ENCODE peak calls at places on chromosomes 5 and 9, in four cellular contexts. One of them, this sample, is unnamed.

GRCh38 chr5:132490484-132491367 is at the start of gene IRF1:
- DNase-seq in PC-3: peak
- DNase-seq in endothelial cell of umbilical vein: peak
- DNase-seq in IMR-90: peak
- DNase-seq in this sample: peak

GRCh38 chr5:180296778-180297177 is 4.9 kb upstream of the MAPK9 start:
- DNase-seq in PC-3: no peak
- DNase-seq in IMR-90: peak
- DNase-seq in endothelial cell of umbilical vein: no peak
- DNase-seq in this sample: no peak

GRCh38 chr5:141630570-141631140 is 6.0 kb downstream of the HDAC3 start:
- DNase-seq in endothelial cell of umbilical vein: no peak
- DNase-seq in PC-3: no peak
- DNase-seq in IMR-90: no peak
- DNase-seq in this sample: no peak

GRCh38 chr9:130779153-130779855 is 55.8 kb upstream of the ABL1 start:
- DNase-seq in endothelial cell of umbilical vein: no peak
- DNase-seq in PC-3: no peak
- DNase-seq in IMR-90: peak
- DNase-seq in this sample: no peak

GRCh38 chr5:81213070-81213469 is 20.1 kb upstream of the CKMT2 start:
- DNase-seq in endothelial cell of umbilical vein: no peak
- DNase-seq in IMR-90: no peak
- DNase-seq in PC-3: peak
- DNase-seq in this sample: no peak

GRCh38 chr9:113454914-113455761 is 8.4 kb upstream of the RGS3 start:
- DNase-seq in IMR-90: peak
- DNase-seq in endothelial cell of umbilical vein: peak
- DNase-seq in PC-3: peak
- DNase-seq in this sample: peak

GRCh38 chr9:127968717-127969383 is 11.9 kb downstream of the EEIG1 start:
- DNase-seq in IMR-90: peak
- DNase-seq in PC-3: peak
- DNase-seq in endothelial cell of umbilical vein: no peak
- DNase-seq in this sample: no peak

GRCh38 chr5:141811287-141812155 is 66.7 kb downstream of the PCDH1 start:
- DNase-seq in IMR-90: no peak
- DNase-seq in PC-3: no peak
- DNase-seq in endothelial cell of umbilical vein: no peak
- DNase-seq in this sample: peak

GRCh38 chr5:9196403-9197224 is 349.3 kb downstream of the SEMA5A start:
- DNase-seq in IMR-90: peak
- DNase-seq in endothelial cell of umbilical vein: no peak
- DNase-seq in PC-3: peak
- DNase-seq in this sample: peak

GRCh38 chr9:137053944-137054931 is at the start of gene ENTPD2:
- DNase-seq in endothelial cell of umbilical vein: no peak
- DNase-seq in PC-3: peak
- DNase-seq in IMR-90: no peak
- DNase-seq in this sample: peak

GRCh38 chr9:89277454-89277853 is 33.5 kb upstream of the CKS2 start:
- DNase-seq in endothelial cell of umbilical vein: no peak
- DNase-seq in IMR-90: peak
- DNase-seq in PC-3: no peak
- DNase-seq in this sample: no peak

GRCh38 chr5:55187370-55187769 is 14.4 kb upstream of the CDC20B start:
- DNase-seq in PC-3: peak
- DNase-seq in endothelial cell of umbilical vein: peak
- DNase-seq in IMR-90: no peak
- DNase-seq in this sample: peak

GRCh38 chr9:129023036-129023907 is 4.9 kb downstream of the SH3GLB2 start:
- DNase-seq in PC-3: no peak
- DNase-seq in endothelial cell of umbilical vein: no peak
- DNase-seq in IMR-90: peak
- DNase-seq in this sample: peak

GRCh38 chr9:77533678-77534077 is 114.4 kb downstream of the GNA14 start:
- DNase-seq in endothelial cell of umbilical vein: no peak
- DNase-seq in IMR-90: no peak
- DNase-seq in PC-3: no peak
- DNase-seq in this sample: no peak

GRCh38 chr5:1911773-1912235 is 29.1 kb upstream of the IRX4 start:
- DNase-seq in endothelial cell of umbilical vein: no peak
- DNase-seq in PC-3: no peak
- DNase-seq in IMR-90: no peak
- DNase-seq in this sample: no peak

GRCh38 chr9:35793461-35793860 is 2.1 kb downstream of the NPR2 start:
- DNase-seq in endothelial cell of umbilical vein: no peak
- DNase-seq in PC-3: no peak
- DNase-seq in IMR-90: no peak
- DNase-seq in this sample: no peak

GRCh38 chr9:72193478-72193881 is 44.2 kb downstream of the GDA start:
- DNase-seq in IMR-90: no peak
- DNase-seq in PC-3: no peak
- DNase-seq in endothelial cell of umbilical vein: no peak
- DNase-seq in this sample: peak

GRCh38 chr5:109329296-109330252 is 80.2 kb downstream of the PJA2 start:
- DNase-seq in PC-3: peak
- DNase-seq in endothelial cell of umbilical vein: peak
- DNase-seq in IMR-90: peak
- DNase-seq in this sample: no peak

GRCh38 chr9:106885451-106885850 is 22.5 kb downstream of the ZNF462 start:
- DNase-seq in PC-3: peak
- DNase-seq in IMR-90: peak
- DNase-seq in endothelial cell of umbilical vein: no peak
- DNase-seq in this sample: no peak

GRCh38 chr5:76269259-76269958 is 133.7 kb upstream of the IQGAP2 start:
- DNase-seq in IMR-90: no peak
- DNase-seq in endothelial cell of umbilical vein: no peak
- DNase-seq in PC-3: no peak
- DNase-seq in this sample: no peak

GRCh38 chr9:122122468-122122867 is 29.4 kb upstream of the TTLL11 start:
- DNase-seq in PC-3: no peak
- DNase-seq in IMR-90: no peak
- DNase-seq in endothelial cell of umbilical vein: no peak
- DNase-seq in this sample: no peak

GRCh38 chr5:556909-557441 is 32.7 kb upstream of the SLC9A3 start:
- DNase-seq in endothelial cell of umbilical vein: no peak
- DNase-seq in PC-3: no peak
- DNase-seq in IMR-90: no peak
- DNase-seq in this sample: no peak

GRCh38 chr9:27379311-27380236 is 82.6 kb upstream of the EQTN start:
- DNase-seq in endothelial cell of umbilical vein: no peak
- DNase-seq in PC-3: no peak
- DNase-seq in IMR-90: no peak
- DNase-seq in this sample: no peak

GRCh38 chr5:151770383-151771258 is 1.1 kb upstream of the G3BP1 start:
- DNase-seq in IMR-90: peak
- DNase-seq in endothelial cell of umbilical vein: peak
- DNase-seq in PC-3: no peak
- DNase-seq in this sample: peak

GRCh38 chr5:146816775-146817387 is 61.7 kb downstream of the PPP2R2B start:
- DNase-seq in PC-3: no peak
- DNase-seq in endothelial cell of umbilical vein: no peak
- DNase-seq in IMR-90: no peak
- DNase-seq in this sample: no peak
- H3K4me3 ChIP-seq in PC-3: no peak
- H3K4me3 ChIP-seq in endothelial cell of umbilical vein: no peak
- H3K4me3 ChIP-seq in IMR-90: no peak
- H3K4me3 ChIP-seq in this sample: no peak

GRCh38 chr9:111833941-111834340 is 39.2 kb upstream of the SHOC1 start:
- DNase-seq in IMR-90: peak
- DNase-seq in PC-3: no peak
- DNase-seq in endothelial cell of umbilical vein: no peak
- DNase-seq in this sample: no peak

GRCh38 chr9:111831371-111832108 is 36.8 kb upstream of the SHOC1 start:
- DNase-seq in IMR-90: peak
- DNase-seq in endothelial cell of umbilical vein: no peak
- DNase-seq in PC-3: no peak
- DNase-seq in this sample: no peak

GRCh38 chr9:111825468-111826145 is 30.9 kb upstream of the SHOC1 start:
- DNase-seq in PC-3: no peak
- DNase-seq in endothelial cell of umbilical vein: no peak
- DNase-seq in IMR-90: peak
- DNase-seq in this sample: no peak

GRCh38 chr9:111832428-111832827 is 37.7 kb upstream of the SHOC1 start:
- DNase-seq in IMR-90: no peak
- DNase-seq in PC-3: no peak
- DNase-seq in endothelial cell of umbilical vein: no peak
- DNase-seq in this sample: no peak

GRCh38 chr9:111828193-111828592 is 33.5 kb upstream of the SHOC1 start:
- DNase-seq in IMR-90: no peak
- DNase-seq in endothelial cell of umbilical vein: peak
- DNase-seq in PC-3: peak
- DNase-seq in this sample: no peak
- H3K27ac ChIP-seq in IMR-90: no peak
- H3K27ac ChIP-seq in endothelial cell of umbilical vein: no peak
- H3K27ac ChIP-seq in PC-3: no peak
- H3K27ac ChIP-seq in this sample: no peak

DNA sequence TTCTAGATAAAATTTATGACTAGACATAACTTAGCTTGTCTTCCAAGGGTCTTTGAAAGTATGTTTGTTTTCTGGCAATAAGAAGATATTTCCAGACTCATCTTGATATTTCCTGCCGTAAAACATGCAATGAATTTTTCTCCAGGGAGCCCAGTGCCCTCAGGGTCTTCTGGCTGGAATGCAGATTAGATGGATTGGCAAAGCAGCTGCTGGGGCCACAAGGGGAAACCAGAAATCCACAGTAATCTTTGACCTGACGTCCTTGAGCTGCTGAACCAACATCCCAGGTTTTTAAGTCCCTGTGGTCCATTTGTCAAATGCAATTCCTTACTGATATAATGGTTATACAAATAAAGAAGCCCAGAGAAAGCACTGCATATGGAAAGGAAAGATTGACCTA is 93.0 kb downstream of the THBS4 start:
- DNase-seq in endothelial cell of umbilical vein: no peak
- DNase-seq in PC-3: peak
- DNase-seq in IMR-90: no peak
- DNase-seq in this sample: no peak
- H3K4me2 ChIP-seq in endothelial cell of umbilical vein: no peak
- H3K4me2 ChIP-seq in PC-3: no peak
- H3K4me2 ChIP-seq in IMR-90: no peak
- H3K4me2 ChIP-seq in this sample: peak

GRCh38 chr5:72555871-72556270 is 48.7 kb upstream of the ZNF366 start:
- DNase-seq in endothelial cell of umbilical vein: no peak
- DNase-seq in PC-3: no peak
- DNase-seq in IMR-90: no peak
- DNase-seq in this sample: peak
- H3K4me3 ChIP-seq in endothelial cell of umbilical vein: no peak
- H3K4me3 ChIP-seq in PC-3: peak
- H3K4me3 ChIP-seq in IMR-90: no peak
- H3K4me3 ChIP-seq in this sample: peak

DNA sequence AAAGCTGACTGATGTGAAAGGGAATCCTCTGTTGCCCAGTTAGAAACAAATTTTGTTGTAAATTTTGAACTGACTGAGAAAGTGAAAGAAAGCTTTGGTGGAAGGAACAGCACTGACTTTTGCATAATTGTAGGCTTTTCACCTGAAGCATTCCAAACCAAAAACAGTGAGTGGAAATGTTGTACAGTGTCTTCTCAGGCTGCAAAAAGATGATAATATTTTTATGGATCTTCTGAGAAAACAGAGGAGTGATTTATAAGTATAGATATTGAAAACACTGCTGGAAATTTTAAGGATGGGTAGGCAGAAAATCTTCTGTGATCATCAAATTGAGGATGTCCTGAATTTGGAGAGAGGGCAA is 40.0 kb downstream of the LURAP1L start:
- DNase-seq in PC-3: no peak
- DNase-seq in endothelial cell of umbilical vein: no peak
- DNase-seq in IMR-90: no peak
- DNase-seq in this sample: no peak
- H3K27ac ChIP-seq in PC-3: peak
- H3K27ac ChIP-seq in endothelial cell of umbilical vein: peak
- H3K27ac ChIP-seq in IMR-90: peak
- H3K27ac ChIP-seq in this sample: no peak

GRCh38 chr5:87151547-87151946 is 116.1 kb upstream of the RASA1 start:
- DNase-seq in endothelial cell of umbilical vein: peak
- DNase-seq in IMR-90: peak
- DNase-seq in PC-3: peak
- DNase-seq in this sample: no peak
- H3K4me2 ChIP-seq in endothelial cell of umbilical vein: peak
- H3K4me2 ChIP-seq in IMR-90: peak
- H3K4me2 ChIP-seq in PC-3: peak
- H3K4me2 ChIP-seq in this sample: no peak

DNA sequence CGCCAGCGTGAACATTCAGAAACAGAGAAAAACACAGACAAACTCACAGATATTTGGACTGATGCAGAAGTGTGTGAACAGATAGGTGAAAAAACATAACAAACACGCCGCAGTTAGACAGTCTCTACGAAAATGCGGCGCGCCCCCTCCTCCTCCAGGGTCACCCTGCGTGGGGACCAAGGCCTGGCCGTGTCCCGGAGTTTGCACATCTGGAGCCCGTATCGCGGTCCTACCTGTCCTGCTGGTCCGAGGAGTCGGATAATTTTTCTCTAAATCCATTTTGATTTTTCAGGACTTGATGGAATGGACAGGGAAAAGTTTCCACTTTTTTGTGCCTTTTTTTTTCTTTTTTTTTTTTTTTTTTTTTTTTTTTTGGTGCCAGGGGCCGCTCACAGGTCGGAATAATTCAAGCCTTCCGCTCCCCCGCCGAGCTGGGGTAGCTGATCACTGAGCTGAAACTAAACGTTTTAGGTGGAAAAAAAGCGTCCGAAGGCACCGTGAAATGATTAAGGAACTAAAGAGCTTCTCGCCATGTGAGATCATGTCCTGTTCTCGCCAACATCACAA is at the start of gene PAX5:
- DNase-seq in endothelial cell of umbilical vein: peak
- DNase-seq in PC-3: no peak
- DNase-seq in IMR-90: no peak
- DNase-seq in this sample: no peak
- H3K4me3 ChIP-seq in endothelial cell of umbilical vein: no peak
- H3K4me3 ChIP-seq in PC-3: peak
- H3K4me3 ChIP-seq in IMR-90: no peak
- H3K4me3 ChIP-seq in this sample: peak

DNA sequence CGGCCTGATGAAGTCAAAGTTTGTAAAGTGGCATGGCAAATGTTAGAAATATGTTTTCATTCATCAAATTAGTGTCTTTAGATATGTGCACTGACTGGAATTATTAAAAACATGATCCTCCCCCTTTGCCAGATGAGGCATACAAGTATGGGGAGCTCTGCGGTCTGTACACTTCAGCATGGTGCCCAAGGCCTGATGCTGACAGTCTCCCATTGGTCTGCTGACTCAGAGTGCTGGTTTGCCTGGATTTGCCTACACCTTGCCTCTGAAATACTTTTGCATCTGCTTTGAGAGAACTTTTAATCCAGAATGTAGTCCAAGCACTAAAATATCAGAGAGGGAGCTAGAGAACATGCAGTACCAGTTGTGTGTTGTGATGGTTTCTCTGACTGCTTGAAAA is 354.3 kb upstream of the ACTBL2 start:
- DNase-seq in endothelial cell of umbilical vein: no peak
- DNase-seq in PC-3: no peak
- DNase-seq in IMR-90: no peak
- DNase-seq in this sample: no peak
- H3K27ac ChIP-seq in endothelial cell of umbilical vein: peak
- H3K27ac ChIP-seq in PC-3: peak
- H3K27ac ChIP-seq in IMR-90: peak
- H3K27ac ChIP-seq in this sample: no peak

This sample was measured in neural progenitor cell.